ENCODE peak calls at places on chromosomes 11 and 22, in ten cellular contexts. V is cardiac muscle cell, C is heart left ventricle, H is psoas muscle, B is brain microvascular endothelial cell, Y is osteoblast, I is fibroblast of lung, P is GM23248, A is MG63, M is IMR-90. Z is an unnamed sample.

GRCh38 chr22:32119568-32120235 is 39.4 kb downstream of the C22orf42 start:
- DNase-seq in V (no peak), C (no peak), H (no peak), B (no peak), Y (no peak), I (no peak), P (no peak), A (no peak), M (no peak), Z (peak; percentile 47)

GRCh38 chr11:11380340-11380739 is 27.3 kb upstream of the CSNK2A3 start:
- DNase-seq in V (no peak), C (no peak), H (no peak), B (no peak), Y (no peak), I (no peak), P (no peak), A (no peak), M (no peak), Z (no peak)

GRCh38 chr11:94746721-94747120 is 21.4 kb upstream of the AMOTL1 start:
- DNase-seq in V (no peak), C (no peak), H (no peak), B (no peak), Y (peak; percentile 79), I (no peak), P (peak; percentile 34), A (no peak), M (no peak), Z (no peak)

GRCh38 chr11:119134389-119134978 is 13.1 kb downstream of the HINFP start:
- DNase-seq in V (no peak), C (no peak), H (no peak), B (no peak), Y (peak; percentile 69), I (no peak), P (peak; percentile 43), A (peak; percentile 15), M (no peak), Z (peak; percentile 59)

GRCh38 chr22:37284807-37285355 is 2.6 kb downstream of the CYTH4 start:
- DNase-seq in V (peak; percentile 39), C (peak; percentile 84), H (peak; percentile 51), B (no peak), Y (peak; percentile 75), I (no peak), P (no peak), A (no peak), M (no peak), Z (peak; percentile 81)

GRCh38 chr22:26689553-26690301 is 32.3 kb downstream of the MIAT start:
- DNase-seq in V (no peak), C (no peak), H (no peak), B (no peak), Y (no peak), I (no peak), P (no peak), A (no peak), M (no peak), Z (peak; percentile 66)

GRCh38 chr11:126115253-126115540 is 52.5 kb upstream of the CDON start:
- DNase-seq in V (no peak), C (peak; percentile 88), H (peak; percentile 57), B (no peak), Y (no peak), I (peak; percentile 45), P (peak; percentile 68), A (peak; percentile 97), M (no peak), Z (no peak)

GRCh38 chr11:6385046-6385777 is 5.1 kb upstream of the SMPD1 start:
- DNase-seq in V (no peak), C (no peak), H (no peak), B (no peak), Y (no peak), I (no peak), P (no peak), A (no peak), M (no peak), Z (peak; percentile 23)

GRCh38 chr11:43930868-43931716 is 11.3 kb upstream of the C11orf96 start:
- DNase-seq in V (no peak), C (no peak), H (no peak), B (no peak), Y (peak; percentile 73), I (peak; percentile 44), P (no peak), A (no peak), M (peak; percentile 42), Z (no peak)

GRCh38 chr11:34214961-34215805 is 109.8 kb downstream of the NAT10 start:
- DNase-seq in V (no peak), C (no peak), H (no peak), B (peak; percentile 58), Y (peak; percentile 68), I (peak; percentile 43), P (peak; percentile 93), A (peak; percentile 89), M (peak; percentile 78), Z (peak; percentile 16)

GRCh38 chr11:61041755-61042518 is 60.4 kb upstream of the CD5 start:
- DNase-seq in V (peak; percentile 82), C (peak; percentile 75), H (no peak), B (peak; percentile 5), Y (no peak), I (peak; percentile 3), P (no peak), A (peak; percentile 55), M (no peak), Z (peak; percentile 78)

GRCh38 chr11:12206529-12206928 is 96.1 kb downstream of the MICAL2 start:
- DNase-seq in V (no peak), C (no peak), H (no peak), B (no peak), Y (no peak), I (no peak), P (peak; percentile 22), A (no peak), M (peak; percentile 42), Z (no peak)

GRCh38 chr11:117875397-117876048 is 935 bp downstream of the FXYD6 start:
- DNase-seq in V (peak; percentile 42), C (no peak), H (no peak), B (no peak), Y (no peak), I (no peak), P (no peak), A (no peak), M (no peak), Z (peak; percentile 72)

GRCh38 chr11:6353367-6353987 is 33.2 kb upstream of the CAVIN3 start:
- DNase-seq in V (peak; percentile 75), C (no peak), H (peak; percentile 38), B (peak; percentile 20), Y (peak; percentile 27), I (peak; percentile 53), P (peak; percentile 61), A (peak; percentile 10), M (peak; percentile 40), Z (peak; percentile 86)

GRCh38 chr11:116145187-116145865 is 627.5 kb downstream of the BUD13 start:
- DNase-seq in V (no peak), C (no peak), H (no peak), B (no peak), Y (no peak), I (no peak), P (no peak), A (no peak), M (no peak), Z (no peak)

GRCh38 chr11:124893781-124894401 is 3.8 kb downstream of the ROBO4 start:
- DNase-seq in V (no peak), C (no peak), H (no peak), B (no peak), Y (peak; percentile 52), I (no peak), P (no peak), A (no peak), M (no peak), Z (peak; percentile 19)
- H3K4me3 ChIP-seq in V (no peak overlapping the region), C (no peak overlapping the region), H (peak overlapping the region; percentile 57), B (no peak overlapping the region), Y (no peak overlapping the region), I (no peak overlapping the region), P (no peak overlapping the region), A (no peak overlapping the region), M (no peak overlapping the region), Z (no peak overlapping the region)

GRCh38 chr11:64931290-64931689 is 4.4 kb downstream of the GPHA2 start:
- DNase-seq in V (no peak), C (no peak), H (no peak), B (no peak), Y (peak; percentile 27), I (no peak), P (no peak), A (no peak), M (no peak), Z (no peak)

GRCh38 chr11:64932324-64932723 is 3.4 kb downstream of the GPHA2 start:
- DNase-seq in V (no peak), C (no peak), H (no peak), B (no peak), Y (peak; percentile 10), I (no peak), P (no peak), A (no peak), M (no peak), Z (no peak)

GRCh38 chr11:64929625-64930024 is 5.1 kb downstream of the PPP2R5B start:
- DNase-seq in V (no peak), C (no peak), H (no peak), B (no peak), Y (peak; percentile 63), I (no peak), P (no peak), A (no peak), M (no peak), Z (peak; percentile 28)

GRCh38 chr11:64928957-64929356 is 4.5 kb downstream of the PPP2R5B start:
- DNase-seq in V (no peak), C (no peak), H (no peak), B (no peak), Y (peak; percentile 74), I (no peak), P (no peak), A (no peak), M (no peak), Z (no peak)

DNA sequence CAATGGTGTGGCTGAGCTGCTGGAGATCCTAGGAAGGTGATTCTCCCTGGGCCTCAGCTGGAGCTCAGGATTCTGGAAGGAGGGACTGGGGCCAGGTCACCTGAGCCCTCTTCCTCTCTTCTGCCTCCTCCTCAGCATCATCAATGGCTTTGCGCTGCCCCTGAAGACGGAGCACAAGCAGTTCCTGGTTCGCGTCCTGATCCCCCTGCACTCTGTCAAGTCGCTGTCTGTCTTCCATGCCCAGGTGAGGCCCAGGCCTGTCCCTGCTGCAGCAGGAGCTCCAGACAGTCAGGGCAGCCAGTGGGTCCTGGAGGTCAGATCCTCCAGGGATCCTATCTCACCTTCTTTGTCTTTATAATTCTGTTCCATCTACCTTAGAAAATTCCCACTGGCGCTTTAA is 5.3 kb downstream of the GPHA2 start:
- DNase-seq in V (no peak), C (no peak), H (no peak), B (no peak), Y (peak; percentile 35), I (no peak), P (no peak), A (no peak), M (no peak), Z (no peak)
- H3K36me3 ChIP-seq in V (peaks cover 12% of the 10 kb centered on the region), C (peaks cover 74% of the 10 kb centered on the region), H (peaks cover 13% of the 10 kb centered on the region), B (peaks cover 68% of the 10 kb centered on the region), Y (peaks cover 49% of the 10 kb centered on the region), I (peaks cover 19% of the 10 kb centered on the region), P (peaks cover 24% of the 10 kb centered on the region), A (peaks cover 6% of the 10 kb centered on the region), M (peaks cover 60% of the 10 kb centered on the region), Z (no peaks in the 10 kb centered on the region)

GRCh38 chr11:35424157-35424945 is 5.0 kb upstream of the SLC1A2 start:
- DNase-seq in V (no peak), C (no peak), H (no peak), B (no peak), Y (peak; percentile 82), I (peak; percentile 61), P (peak; percentile 83), A (no peak), M (peak; percentile 77), Z (no peak)
- H3K27me3 ChIP-seq in V (peaks cover 56% of the 10 kb centered on the region), C (peaks cover 45% of the 10 kb centered on the region), H (peaks cover 11% of the 10 kb centered on the region), B (peaks cover 3% of the 10 kb centered on the region), Y (peaks cover 53% of the 10 kb centered on the region), I (no peaks in the 10 kb centered on the region), P (no peaks in the 10 kb centered on the region), A (peaks cover 83% of the 10 kb centered on the region), M (peaks cover 7% of the 10 kb centered on the region), Z (peaks cover 30% of the 10 kb centered on the region)

GRCh38 chr22:41920271-41920976 is 5.5 kb upstream of the SHISA8 start:
- DNase-seq in V (no peak), C (no peak), H (no peak), B (no peak), Y (peak; percentile 78), I (no peak), P (no peak), A (no peak), M (no peak), Z (peak; percentile 64)
- H3K4me3 ChIP-seq in V (no peak overlapping the region), C (peak overlapping the region; percentile 61), H (peak overlapping the region; percentile 68), B (no peak overlapping the region), Y (peak overlapping the region; percentile 73), I (no peak overlapping the region), P (peak overlapping the region; percentile 64), A (no peak overlapping the region), M (no peak overlapping the region), Z (peak overlapping the region; percentile 45)